ENCODE peak calls at places on chromosomes 6 and 20, in eight cellular contexts. M, D, F, J, R, E, S and B are unnamed samples.

GRCh38 chr6:147138841-147139240 is 65.4 kb upstream of the STXBP5 start:
- DNase-seq in D (no peak), S (no peak), F (no peak), R (no peak), J (no peak), E (no peak), M (no peak), B (no peak)

GRCh38 chr6:29631860-29632731 is 887 bp downstream of the GABBR1 start:
- DNase-seq in D (peak), E (peak), J (peak), S (peak), F (no peak), M (peak), R (peak), B (peak)

GRCh38 chr6:167849846-167850459 is 23.2 kb downstream of the AFDN start:
- DNase-seq in D (no peak), M (peak), F (no peak), R (peak), J (no peak), S (no peak), E (no peak), B (peak)

GRCh38 chr6:44931385-44931784 is 396.7 kb upstream of the RUNX2 start:
- DNase-seq in F (no peak), E (no peak), M (no peak), R (no peak), S (no peak), D (no peak), J (no peak), B (no peak)

GRCh38 chr20:4325548-4326187 is 310.3 kb upstream of the RNF24 start:
- DNase-seq in S (no peak), F (no peak), D (no peak), R (no peak), M (no peak), J (no peak), E (no peak), B (no peak)

GRCh38 chr20:48187891-48188290 is 402.6 kb upstream of the SULF2 start:
- DNase-seq in R (no peak), M (no peak), J (no peak), F (no peak), D (no peak), S (no peak), E (no peak), B (peak)

GRCh38 chr6:14796974-14797762 is 448.7 kb upstream of the JARID2 start:
- DNase-seq in M (no peak), S (no peak), D (no peak), J (no peak), E (no peak), F (peak), R (no peak), B (no peak)

GRCh38 chr6:4370066-4370465 is 234.7 kb upstream of the ECI2 start:
- DNase-seq in S (no peak), R (peak), J (no peak), D (no peak), F (no peak), M (no peak), E (no peak), B (peak)

GRCh38 chr6:122652431-122652830 is 42.2 kb downstream of the PKIB start:
- DNase-seq in D (no peak), F (no peak), R (peak), E (no peak), M (no peak), J (no peak), S (no peak), B (peak)